ENCODE peak calls at places on chromosomes 11 and 22, in six cellular contexts. O is GM19239; J is stimulated activated CD4-positive, alpha-beta T cell treated with anti-CD3 and anti-CD28 coated beads, Interleukin-2, amount 100 ng/mL, for 4 hours; U is activated T-cell treated with anti-CD3 and anti-CD28 coated beads for 1 hour; D is D721Med; F is AG08395. G is an unnamed sample.

GRCh38 chr22:24128631-24129601 is 52.4 kb upstream of the SUSD2 start:
- DNase-seq in O (no peak), J (no peak), U (no peak), D (peak; percentile 50), F (no peak), G (no peak)

GRCh38 chr22:39593061-39593930 is 22.7 kb downstream of the CACNA1I start:
- DNase-seq in O (no peak), J (no peak), U (no peak), D (no peak), F (no peak), G (no peak)

GRCh38 chr11:8019671-8020597 is 32.8 kb downstream of the EIF3F start:
- DNase-seq in O (no peak), J (peak; percentile 24), U (peak; percentile 9), D (no peak), F (peak; percentile 60), G (no peak)

GRCh38 chr11:12541588-12542151 is 132.6 kb upstream of the TEAD1 start:
- DNase-seq in O (no peak), J (no peak), U (no peak), D (no peak), F (no peak), G (no peak)

GRCh38 chr11:131693756-131694155 is 323.3 kb downstream of the NTM start:
- DNase-seq in O (no peak), J (no peak), U (no peak), D (no peak), F (no peak), G (no peak)

GRCh38 chr11:76975513-76975912 is 58.7 kb upstream of the B3GNT6 start:
- DNase-seq in O (no peak), J (no peak), U (no peak), D (no peak), F (no peak), G (no peak)

GRCh38 chr22:39471421-39472141 is 14.8 kb downstream of the MGAT3 start:
- DNase-seq in O (peak; percentile 56), J (no peak), U (no peak), D (no peak), F (peak; percentile 56), G (no peak)

GRCh38 chr22:25745341-25746011 is 3.5 kb downstream of the MYO18B start:
- DNase-seq in O (no peak), J (no peak), U (no peak), D (no peak), F (peak; percentile 47), G (no peak)

GRCh38 chr11:65593518-65594414 is 1.8 kb downstream of the KCNK7 start:
- DNase-seq in O (peak; percentile 77), J (no peak), U (no peak), D (peak; percentile 64), F (peak; percentile 71), G (peak; percentile 57)

GRCh38 chr22:46086577-46087335 is 63.6 kb upstream of the PPARA start:
- DNase-seq in O (no peak), J (no peak), U (no peak), D (no peak), F (no peak), G (no peak)

GRCh38 chr11:94524293-94524692 is 12.0 kb downstream of the C11orf97 start:
- DNase-seq in O (no peak), J (no peak), U (no peak), D (no peak), F (no peak), G (no peak)

GRCh38 chr11:11964774-11965150 is 43.7 kb downstream of the DKK3 start:
- DNase-seq in O (no peak), J (no peak), U (no peak), D (no peak), F (no peak), G (no peak)